ENCODE peak calls at places on chromosomes 11 and 22, in eight cellular contexts. One of them, this sample, is unnamed.

GRCh38 chr11:46293616-46294015 is 16.2 kb downstream of the CREB3L1 start:
- DNase-seq in ovary: no peak
- DNase-seq in GM20000: no peak
- DNase-seq in mucosa of descending colon: no peak
- DNase-seq in body of pancreas: no peak
- DNase-seq in globus pallidus: no peak
- DNase-seq in omental fat pad: no peak
- DNase-seq in cardiac fibroblast: peak
- DNase-seq in this sample: no peak

GRCh38 chr11:44243633-44244343 is 66.2 kb downstream of the ALX4 start:
- DNase-seq in globus pallidus: no peak
- DNase-seq in GM20000: no peak
- DNase-seq in ovary: no peak
- DNase-seq in body of pancreas: peak
- DNase-seq in cardiac fibroblast: peak
- DNase-seq in mucosa of descending colon: no peak
- DNase-seq in omental fat pad: no peak
- DNase-seq in this sample: no peak

GRCh38 chr11:96337541-96338530 is 5.2 kb downstream of the MAML2 start:
- DNase-seq in globus pallidus: peak
- DNase-seq in omental fat pad: no peak
- DNase-seq in ovary: no peak
- DNase-seq in GM20000: peak
- DNase-seq in body of pancreas: peak
- DNase-seq in mucosa of descending colon: peak
- DNase-seq in cardiac fibroblast: peak
- DNase-seq in this sample: peak

GRCh38 chr11:108302121-108302785 is 79.4 kb downstream of the ATM start:
- DNase-seq in GM20000: peak
- DNase-seq in body of pancreas: no peak
- DNase-seq in ovary: no peak
- DNase-seq in mucosa of descending colon: no peak
- DNase-seq in globus pallidus: no peak
- DNase-seq in omental fat pad: no peak
- DNase-seq in cardiac fibroblast: peak
- DNase-seq in this sample: no peak

GRCh38 chr11:68146704-68147474 is 25.7 kb upstream of the CHKA start:
- DNase-seq in GM20000: no peak
- DNase-seq in omental fat pad: no peak
- DNase-seq in body of pancreas: peak
- DNase-seq in cardiac fibroblast: peak
- DNase-seq in mucosa of descending colon: peak
- DNase-seq in globus pallidus: peak
- DNase-seq in ovary: no peak
- DNase-seq in this sample: peak

GRCh38 chr11:79616392-79616831 is 175.6 kb upstream of the TENM4 start:
- DNase-seq in omental fat pad: no peak
- DNase-seq in cardiac fibroblast: no peak
- DNase-seq in ovary: no peak
- DNase-seq in GM20000: no peak
- DNase-seq in mucosa of descending colon: no peak
- DNase-seq in globus pallidus: no peak
- DNase-seq in body of pancreas: no peak
- DNase-seq in this sample: no peak

GRCh38 chr22:17785185-17786184 is 11.2 kb upstream of the BID start:
- DNase-seq in ovary: no peak
- DNase-seq in cardiac fibroblast: peak
- DNase-seq in omental fat pad: peak
- DNase-seq in mucosa of descending colon: peak
- DNase-seq in globus pallidus: no peak
- DNase-seq in GM20000: no peak
- DNase-seq in body of pancreas: peak
- DNase-seq in this sample: peak

GRCh38 chr22:40121463-40121862 is 56.3 kb upstream of the TNRC6B start:
- DNase-seq in cardiac fibroblast: no peak
- DNase-seq in body of pancreas: peak
- DNase-seq in omental fat pad: no peak
- DNase-seq in GM20000: no peak
- DNase-seq in globus pallidus: peak
- DNase-seq in ovary: no peak
- DNase-seq in mucosa of descending colon: no peak
- DNase-seq in this sample: no peak

GRCh38 chr11:19245351-19245750 is 4.6 kb upstream of the E2F8 start:
- DNase-seq in mucosa of descending colon: no peak
- DNase-seq in cardiac fibroblast: no peak
- DNase-seq in omental fat pad: no peak
- DNase-seq in GM20000: no peak
- DNase-seq in globus pallidus: no peak
- DNase-seq in body of pancreas: no peak
- DNase-seq in ovary: no peak
- DNase-seq in this sample: no peak

GRCh38 chr11:94046796-94047195 is 25.6 kb downstream of the HEPHL1 start:
- DNase-seq in body of pancreas: peak
- DNase-seq in omental fat pad: no peak
- DNase-seq in mucosa of descending colon: no peak
- DNase-seq in GM20000: no peak
- DNase-seq in cardiac fibroblast: no peak
- DNase-seq in globus pallidus: no peak
- DNase-seq in ovary: no peak
- DNase-seq in this sample: no peak